ENCODE peak calls at places on chromosomes 7 and 10, in four cellular contexts. One of them, this sample, is unnamed.

GRCh38 chr7:48040944-48041664 is 5.8 kb downstream of the C7orf57 start:
- DNase-seq in HT1080: peak
- DNase-seq in left ventricle myocardium inferior: no peak
- DNase-seq in right cardiac atrium: no peak
- DNase-seq in this sample: no peak

GRCh38 chr10:49608925-49609282 is 1.2 kb upstream of the SLC18A3 start:
- DNase-seq in HT1080: no peak
- DNase-seq in left ventricle myocardium inferior: no peak
- DNase-seq in right cardiac atrium: no peak
- DNase-seq in this sample: no peak

GRCh38 chr10:34959321-34959720 is 130.8 kb downstream of the CUL2 start:
- DNase-seq in HT1080: no peak
- DNase-seq in left ventricle myocardium inferior: no peak
- DNase-seq in right cardiac atrium: no peak
- DNase-seq in this sample: no peak

GRCh38 chr7:159175792-159176191 is 31.1 kb upstream of the VIPR2 start:
- DNase-seq in HT1080: no peak
- DNase-seq in left ventricle myocardium inferior: no peak
- DNase-seq in right cardiac atrium: no peak
- DNase-seq in this sample: no peak

GRCh38 chr10:101694674-101695403 is at the start of gene FBXW4:
- DNase-seq in HT1080: peak
- DNase-seq in left ventricle myocardium inferior: peak
- DNase-seq in right cardiac atrium: peak
- DNase-seq in this sample: peak

GRCh38 chr10:23094786-23095403 is 484 bp upstream of the MSRB2 start:
- DNase-seq in HT1080: peak
- DNase-seq in left ventricle myocardium inferior: no peak
- DNase-seq in right cardiac atrium: no peak
- DNase-seq in this sample: no peak

GRCh38 chr7:144854839-144855424 is 19.1 kb upstream of the TPK1 start:
- DNase-seq in HT1080: peak
- DNase-seq in left ventricle myocardium inferior: no peak
- DNase-seq in right cardiac atrium: no peak
- DNase-seq in this sample: no peak

GRCh38 chr10:58998924-58999713 is 177.3 kb upstream of the PHYHIPL start:
- DNase-seq in HT1080: no peak
- DNase-seq in left ventricle myocardium inferior: peak
- DNase-seq in right cardiac atrium: peak
- DNase-seq in this sample: peak

GRCh38 chr10:14571866-14572507 is 202.7 kb downstream of the FAM107B start:
- DNase-seq in HT1080: peak
- DNase-seq in left ventricle myocardium inferior: no peak
- DNase-seq in right cardiac atrium: no peak
- DNase-seq in this sample: no peak

GRCh38 chr7:149872419-149873073 is 1.2 kb upstream of the ATP6V0E2 start:
- DNase-seq in HT1080: no peak
- DNase-seq in left ventricle myocardium inferior: peak
- DNase-seq in right cardiac atrium: peak
- DNase-seq in this sample: peak

GRCh38 chr7:142477079-142477651 is 219.3 kb upstream of the PRSS58 start:
- DNase-seq in HT1080: peak
- DNase-seq in left ventricle myocardium inferior: no peak
- DNase-seq in right cardiac atrium: no peak
- DNase-seq in this sample: no peak

GRCh38 chr7:105830405-105831218 is 45.8 kb downstream of the ATXN7L1 start:
- DNase-seq in HT1080: peak
- DNase-seq in left ventricle myocardium inferior: no peak
- DNase-seq in right cardiac atrium: no peak
- DNase-seq in this sample: no peak